ENCODE peak calls at places on chromosomes 5 and 9, in six cellular contexts. F is CD8-positive, alpha-beta T cell; L is fibroblast of lung; D is lower lobe of right lung; J is SK-N-SH; Z is lung. U is an unnamed sample. For H3K4me1, the result is how much of the 10 kb centered on the place peaks cover.

GRCh38 chr5:67192719-67193464 is 3.7 kb downstream of the CD180 start:
- DNase-seq in J (no peak), F (no peak), L (peak), D (no peak), Z (no peak), U (no peak)

GRCh38 chr9:137435980-137436760 is 5.0 kb downstream of the ENTPD8 start:
- DNase-seq in J (peak), L (peak), F (no peak), D (peak), Z (peak), U (peak)

GRCh38 chr9:4620881-4621555 is 41.1 kb upstream of the PLPP6 start:
- DNase-seq in J (no peak), Z (no peak), L (no peak), F (no peak), D (no peak), U (no peak)

GRCh38 chr9:2059131-2059929 is 44.2 kb downstream of the SMARCA2 start:
- DNase-seq in J (no peak), F (no peak), Z (no peak), D (no peak), L (no peak), U (no peak)

GRCh38 chr5:8907168-8907868 is 638.6 kb downstream of the SEMA5A start:
- DNase-seq in D (no peak), F (no peak), Z (no peak), J (no peak), L (peak), U (no peak)

GRCh38 chr9:26928966-26929495 is 18.0 kb downstream of the PLAA start:
- DNase-seq in J (no peak), D (no peak), F (no peak), L (no peak), Z (no peak), U (no peak)

GRCh38 chr5:127001621-127002296 is 28.6 kb downstream of the MARCHF3 start:
- DNase-seq in Z (no peak), L (peak), J (no peak), D (no peak), F (no peak), U (no peak)

GRCh38 chr9:128275198-128276007 is at the start of gene GOLGA2:
- DNase-seq in F (peak), L (peak), Z (peak), J (peak), D (peak), U (peak)

GRCh38 chr9:124258765-124259272 is 1.1 kb downstream of the NEK6 start:
- DNase-seq in J (no peak), D (no peak), L (peak), Z (no peak), F (no peak), U (no peak)

GRCh38 chr9:134329886-134330285 is 3.6 kb downstream of the RXRA start:
- DNase-seq in F (no peak), L (no peak), J (no peak), D (no peak), Z (no peak), U (no peak)

GRCh38 chr5:106171708-106172107 is 1499.0 kb downstream of the EFNA5 start:
- DNase-seq in F (no peak), L (no peak), D (no peak), Z (no peak), J (no peak), U (no peak)

GRCh38 chr5:16135506-16135905 is 44.1 kb downstream of the MARCHF11 start:
- DNase-seq in L (no peak), D (no peak), J (no peak), F (no peak), Z (no peak), U (no peak)

GRCh38 chr9:14221119-14221518 is 92.8 kb downstream of the NFIB start:
- DNase-seq in L (no peak), F (no peak), Z (no peak), D (no peak), J (no peak), U (no peak)

GRCh38 chr5:114450516-114450909 is 88.6 kb downstream of the KCNN2 start:
- DNase-seq in D (no peak), Z (no peak), J (peak), L (peak), F (no peak), U (no peak)

GRCh38 chr9:137902646-137903045 is 25.1 kb downstream of the CACNA1B start:
- DNase-seq in Z (no peak), L (no peak), J (no peak), F (no peak), D (no peak), U (no peak)

GRCh38 chr9:126752376-126752775 is 52.5 kb upstream of the ZBTB43 start:
- DNase-seq in D (no peak), Z (no peak), F (no peak), L (no peak), J (no peak), U (no peak)

GRCh38 chr9:109707355-109707754 is 72.6 kb upstream of the PALM2AKAP2 start:
- DNase-seq in Z (no peak), D (no peak), J (no peak), F (no peak), L (no peak), U (no peak)

GRCh38 chr5:115329475-115329874 is 33.0 kb upstream of the CCDC112 start:
- DNase-seq in D (no peak), Z (no peak), F (no peak), L (no peak), J (no peak), U (no peak)

GRCh38 chr9:36867672-36868471 is 166.2 kb downstream of the PAX5 start:
- DNase-seq in D (no peak), F (no peak), J (no peak), Z (peak), L (no peak), U (peak)

GRCh38 chr9:36833954-36834353 is 200.1 kb downstream of the PAX5 start:
- DNase-seq in F (no peak), D (no peak), J (no peak), L (no peak), Z (no peak), U (no peak)

GRCh38 chr5:181047921-181048320 is 7.9 kb downstream of the BTNL9 start:
- DNase-seq in Z (no peak), F (no peak), J (no peak), L (no peak), D (no peak), U (no peak)

GRCh38 chr9:12718482-12719026 is 25.4 kb downstream of the TYRP1 start:
- DNase-seq in D (no peak), Z (no peak), F (no peak), J (no peak), L (peak), U (no peak)

GRCh38 chr5:100904259-100904822 is 1.3 kb upstream of the ST8SIA4 start:
- DNase-seq in F (peak), L (no peak), J (no peak), Z (peak), D (peak), U (no peak)

GRCh38 chr9:69951411-69951810 is 92.2 kb upstream of the MAMDC2 start:
- DNase-seq in Z (no peak), J (no peak), D (no peak), L (peak), F (no peak), U (no peak)

GRCh38 chr5:150409638-150410523 is 2.8 kb downstream of the CD74 start:
- DNase-seq in J (peak), L (peak), Z (peak), F (peak), D (peak), U (peak)

GRCh38 chr9:77708416-77708815 is 60.3 kb upstream of the GNA14 start:
- DNase-seq in F (no peak), J (no peak), L (peak), D (no peak), Z (no peak), U (no peak)

GRCh38 chr9:121399126-121399882 is 29.3 kb upstream of the STOM start:
- DNase-seq in J (no peak), D (no peak), Z (no peak), L (no peak), F (no peak), U (no peak)

GRCh38 chr5:33984178-33984577 is 315 bp downstream of the SLC45A2 start:
- DNase-seq in Z (no peak), F (no peak), L (no peak), J (no peak), D (no peak), U (no peak)

GRCh38 chr5:115963566-115963965 is 1.3 kb downstream of the LVRN start:
- DNase-seq in J (peak), L (no peak), D (no peak), F (no peak), Z (no peak), U (no peak)

GRCh38 chr9:129284607-129285291 is 106.7 kb upstream of the IER5L start:
- DNase-seq in F (no peak), D (peak), J (no peak), Z (no peak), L (no peak), U (peak)

GRCh38 chr9:114123031-114123977 is 24.2 kb upstream of the KIF12 start:
- DNase-seq in F (no peak), J (no peak), Z (no peak), D (no peak), L (no peak), U (no peak)
- H3K4me1 ChIP-seq in F (under half), J (under half), Z (under half), D (under half), L (under half), U (under half)

GRCh38 chr5:89265511-89266169 is 382.7 kb upstream of the MEF2C start:
- DNase-seq in J (no peak), D (no peak), L (peak), Z (no peak), F (no peak), U (no peak)

GRCh38 chr5:89260254-89260653 is 377.3 kb upstream of the MEF2C start:
- DNase-seq in D (no peak), Z (no peak), F (no peak), L (peak), J (no peak), U (no peak)

GRCh38 chr5:89267764-89268163 is 384.8 kb upstream of the MEF2C start:
- DNase-seq in J (no peak), Z (no peak), D (no peak), L (no peak), F (no peak), U (no peak)

GRCh38 chr5:89262030-89262429 is 379.0 kb upstream of the MEF2C start:
- DNase-seq in Z (no peak), L (no peak), D (no peak), F (no peak), J (no peak), U (no peak)

GRCh38 chr5:89263846-89264245 is 380.9 kb upstream of the MEF2C start:
- DNase-seq in D (no peak), J (no peak), F (no peak), L (no peak), Z (no peak), U (no peak)
- TF ChIP-seq CTCF in D (no peak), J (no peak), F (no peak), L (no peak), Z (no peak), U (no peak)

GRCh38 chr5:169302491-169303118 is 1.7 kb upstream of the SLIT3 start:
- DNase-seq in F (peak), L (peak), Z (peak), J (peak), D (peak), U (peak)
- H3K4me3 ChIP-seq in F (no peak), L (no peak), Z (no peak), J (no peak), D (no peak), U (no peak)

GRCh38 chr9:23441275-23441674 is 384.8 kb downstream of the ELAVL2 start:
- DNase-seq in D (no peak), J (no peak), Z (no peak), F (no peak), L (no peak), U (no peak)
- H3K4me1 ChIP-seq in D (under half), J (under half), Z (under half), F (under half), L (under half), U (under half)